ENCODE peak calls at places on chromosomes 6 and 20, in ten cellular contexts. One of them, this sample, is unnamed.

GRCh38 chr20:30594112-30594511 is 663.4 kb upstream of the DEFB115 start:
- DNase-seq in adrenal gland: no peak
- DNase-seq in CD8-positive, alpha-beta T cell: no peak
- DNase-seq in AG04450: no peak
- DNase-seq in spleen: no peak
- DNase-seq in heart left ventricle: no peak
- DNase-seq in progenitor cell of endocrine pancreas: no peak
- DNase-seq in fibroblast of the aortic adventitia: no peak
- DNase-seq in pancreas: no peak
- DNase-seq in upper lobe of right lung: no peak
- DNase-seq in this sample: no peak

GRCh38 chr6:13666194-13667105 is 45.2 kb downstream of the RANBP9 start:
- DNase-seq in adrenal gland: no peak
- DNase-seq in CD8-positive, alpha-beta T cell: no peak
- DNase-seq in AG04450: no peak
- DNase-seq in spleen: no peak
- DNase-seq in heart left ventricle: no peak
- DNase-seq in progenitor cell of endocrine pancreas: no peak
- DNase-seq in fibroblast of the aortic adventitia: peak; percentile 45
- DNase-seq in pancreas: no peak
- DNase-seq in upper lobe of right lung: no peak
- DNase-seq in this sample: no peak

GRCh38 chr6:30612213-30612612 is 4.8 kb downstream of the PPP1R10 start:
- DNase-seq in adrenal gland: no peak
- DNase-seq in CD8-positive, alpha-beta T cell: no peak
- DNase-seq in AG04450: no peak
- DNase-seq in spleen: no peak
- DNase-seq in heart left ventricle: no peak
- DNase-seq in progenitor cell of endocrine pancreas: no peak
- DNase-seq in fibroblast of the aortic adventitia: peak; percentile 60
- DNase-seq in pancreas: no peak
- DNase-seq in upper lobe of right lung: no peak
- DNase-seq in this sample: no peak

GRCh38 chr6:6494677-6495076 is 93.8 kb upstream of the LY86 start:
- DNase-seq in adrenal gland: peak; percentile 54
- DNase-seq in CD8-positive, alpha-beta T cell: no peak
- DNase-seq in AG04450: no peak
- DNase-seq in spleen: peak; percentile 84
- DNase-seq in heart left ventricle: peak; percentile 75
- DNase-seq in progenitor cell of endocrine pancreas: peak; percentile 29
- DNase-seq in fibroblast of the aortic adventitia: no peak
- DNase-seq in pancreas: no peak
- DNase-seq in upper lobe of right lung: peak; percentile 73
- DNase-seq in this sample: peak; percentile 65

GRCh38 chr20:40073535-40074111 is 615.4 kb downstream of the MAFB start:
- DNase-seq in adrenal gland: no peak
- DNase-seq in CD8-positive, alpha-beta T cell: no peak
- DNase-seq in AG04450: no peak
- DNase-seq in spleen: no peak
- DNase-seq in heart left ventricle: no peak
- DNase-seq in progenitor cell of endocrine pancreas: no peak
- DNase-seq in fibroblast of the aortic adventitia: no peak
- DNase-seq in pancreas: no peak
- DNase-seq in upper lobe of right lung: no peak
- DNase-seq in this sample: no peak

GRCh38 chr6:167797079-167797870 is 29.4 kb upstream of the AFDN start:
- DNase-seq in adrenal gland: no peak
- DNase-seq in CD8-positive, alpha-beta T cell: no peak
- DNase-seq in AG04450: no peak
- DNase-seq in spleen: peak; percentile 66
- DNase-seq in heart left ventricle: no peak
- DNase-seq in progenitor cell of endocrine pancreas: no peak
- DNase-seq in fibroblast of the aortic adventitia: no peak
- DNase-seq in pancreas: no peak
- DNase-seq in upper lobe of right lung: no peak
- DNase-seq in this sample: no peak

GRCh38 chr6:44456070-44456965 is 68.8 kb downstream of the CDC5L start:
- DNase-seq in adrenal gland: no peak
- DNase-seq in CD8-positive, alpha-beta T cell: no peak
- DNase-seq in AG04450: no peak
- DNase-seq in spleen: peak; percentile 84
- DNase-seq in heart left ventricle: no peak
- DNase-seq in progenitor cell of endocrine pancreas: no peak
- DNase-seq in fibroblast of the aortic adventitia: peak; percentile 69
- DNase-seq in pancreas: no peak
- DNase-seq in upper lobe of right lung: no peak
- DNase-seq in this sample: no peak

GRCh38 chr6:44682987-44683779 is 295.7 kb downstream of the CDC5L start:
- DNase-seq in adrenal gland: no peak
- DNase-seq in CD8-positive, alpha-beta T cell: no peak
- DNase-seq in AG04450: no peak
- DNase-seq in spleen: no peak
- DNase-seq in heart left ventricle: no peak
- DNase-seq in progenitor cell of endocrine pancreas: no peak
- DNase-seq in fibroblast of the aortic adventitia: no peak
- DNase-seq in pancreas: no peak
- DNase-seq in upper lobe of right lung: no peak
- DNase-seq in this sample: no peak

GRCh38 chr6:105786449-105786848 is 299.7 kb upstream of the PRDM1 start:
- DNase-seq in adrenal gland: no peak
- DNase-seq in CD8-positive, alpha-beta T cell: no peak
- DNase-seq in AG04450: no peak
- DNase-seq in spleen: no peak
- DNase-seq in heart left ventricle: no peak
- DNase-seq in progenitor cell of endocrine pancreas: no peak
- DNase-seq in fibroblast of the aortic adventitia: no peak
- DNase-seq in pancreas: no peak
- DNase-seq in upper lobe of right lung: no peak
- DNase-seq in this sample: no peak

GRCh38 chr20:12902992-12903391 is 105.8 kb upstream of the SPTLC3 start:
- DNase-seq in adrenal gland: no peak
- DNase-seq in CD8-positive, alpha-beta T cell: no peak
- DNase-seq in AG04450: no peak
- DNase-seq in spleen: no peak
- DNase-seq in heart left ventricle: no peak
- DNase-seq in progenitor cell of endocrine pancreas: no peak
- DNase-seq in fibroblast of the aortic adventitia: no peak
- DNase-seq in pancreas: no peak
- DNase-seq in upper lobe of right lung: no peak
- DNase-seq in this sample: no peak

GRCh38 chr6:3206339-3207015 is 21.0 kb downstream of the TUBB2B start:
- DNase-seq in adrenal gland: no peak
- DNase-seq in CD8-positive, alpha-beta T cell: no peak
- DNase-seq in AG04450: no peak
- DNase-seq in spleen: no peak
- DNase-seq in heart left ventricle: no peak
- DNase-seq in progenitor cell of endocrine pancreas: no peak
- DNase-seq in fibroblast of the aortic adventitia: no peak
- DNase-seq in pancreas: no peak
- DNase-seq in upper lobe of right lung: no peak
- DNase-seq in this sample: no peak
- TF ChIP-seq CTCF in adrenal gland: no peak
- TF ChIP-seq CTCF in CD8-positive, alpha-beta T cell: no peak
- TF ChIP-seq CTCF in AG04450: no peak
- TF ChIP-seq CTCF in spleen: no peak
- TF ChIP-seq CTCF in heart left ventricle: no peak
- TF ChIP-seq CTCF in progenitor cell of endocrine pancreas: no peak
- TF ChIP-seq CTCF in fibroblast of the aortic adventitia: no peak
- TF ChIP-seq CTCF in pancreas: no peak
- TF ChIP-seq CTCF in upper lobe of right lung: no peak
- TF ChIP-seq CTCF in this sample: no peak

GRCh38 chr6:39003072-39003471 is 45.5 kb upstream of the GLP1R start:
- DNase-seq in adrenal gland: no peak
- DNase-seq in CD8-positive, alpha-beta T cell: no peak
- DNase-seq in AG04450: no peak
- DNase-seq in spleen: no peak
- DNase-seq in heart left ventricle: no peak
- DNase-seq in progenitor cell of endocrine pancreas: no peak
- DNase-seq in fibroblast of the aortic adventitia: no peak
- DNase-seq in pancreas: no peak
- DNase-seq in upper lobe of right lung: no peak
- DNase-seq in this sample: no peak
- TF ChIP-seq CTCF in adrenal gland: no peak
- TF ChIP-seq CTCF in CD8-positive, alpha-beta T cell: no peak
- TF ChIP-seq CTCF in AG04450: no peak
- TF ChIP-seq CTCF in spleen: no peak
- TF ChIP-seq CTCF in heart left ventricle: no peak
- TF ChIP-seq CTCF in progenitor cell of endocrine pancreas: peak; percentile 43
- TF ChIP-seq CTCF in fibroblast of the aortic adventitia: peak; percentile 18
- TF ChIP-seq CTCF in pancreas: no peak
- TF ChIP-seq CTCF in upper lobe of right lung: no peak
- TF ChIP-seq CTCF in this sample: no peak

GRCh38 chr6:137473651-137474050 is 20.5 kb downstream of the OLIG3 start:
- DNase-seq in adrenal gland: no peak
- DNase-seq in CD8-positive, alpha-beta T cell: no peak
- DNase-seq in AG04450: no peak
- DNase-seq in spleen: no peak
- DNase-seq in heart left ventricle: no peak
- DNase-seq in progenitor cell of endocrine pancreas: no peak
- DNase-seq in fibroblast of the aortic adventitia: no peak
- DNase-seq in pancreas: no peak
- DNase-seq in upper lobe of right lung: no peak
- DNase-seq in this sample: no peak

GRCh38 chr6:137471497-137471896 is 22.7 kb downstream of the OLIG3 start:
- DNase-seq in adrenal gland: no peak
- DNase-seq in CD8-positive, alpha-beta T cell: no peak
- DNase-seq in AG04450: no peak
- DNase-seq in spleen: no peak
- DNase-seq in heart left ventricle: no peak
- DNase-seq in progenitor cell of endocrine pancreas: no peak
- DNase-seq in fibroblast of the aortic adventitia: no peak
- DNase-seq in pancreas: no peak
- DNase-seq in upper lobe of right lung: no peak
- DNase-seq in this sample: no peak

GRCh38 chr6:137472738-137473137 is 21.5 kb downstream of the OLIG3 start:
- DNase-seq in adrenal gland: no peak
- DNase-seq in CD8-positive, alpha-beta T cell: no peak
- DNase-seq in AG04450: no peak
- DNase-seq in spleen: no peak
- DNase-seq in heart left ventricle: no peak
- DNase-seq in progenitor cell of endocrine pancreas: no peak
- DNase-seq in fibroblast of the aortic adventitia: no peak
- DNase-seq in pancreas: no peak
- DNase-seq in upper lobe of right lung: no peak
- DNase-seq in this sample: no peak

GRCh38 chr6:137471951-137472350 is 22.2 kb downstream of the OLIG3 start:
- DNase-seq in adrenal gland: no peak
- DNase-seq in CD8-positive, alpha-beta T cell: no peak
- DNase-seq in AG04450: no peak
- DNase-seq in spleen: no peak
- DNase-seq in heart left ventricle: no peak
- DNase-seq in progenitor cell of endocrine pancreas: no peak
- DNase-seq in fibroblast of the aortic adventitia: no peak
- DNase-seq in pancreas: no peak
- DNase-seq in upper lobe of right lung: no peak
- DNase-seq in this sample: no peak

GRCh38 chr6:137475103-137475502 is 19.1 kb downstream of the OLIG3 start:
- DNase-seq in adrenal gland: no peak
- DNase-seq in CD8-positive, alpha-beta T cell: no peak
- DNase-seq in AG04450: no peak
- DNase-seq in spleen: no peak
- DNase-seq in heart left ventricle: no peak
- DNase-seq in progenitor cell of endocrine pancreas: no peak
- DNase-seq in fibroblast of the aortic adventitia: no peak
- DNase-seq in pancreas: no peak
- DNase-seq in upper lobe of right lung: no peak
- DNase-seq in this sample: no peak
- TF ChIP-seq CTCF in adrenal gland: no peak
- TF ChIP-seq CTCF in CD8-positive, alpha-beta T cell: no peak
- TF ChIP-seq CTCF in AG04450: no peak
- TF ChIP-seq CTCF in spleen: no peak
- TF ChIP-seq CTCF in heart left ventricle: no peak
- TF ChIP-seq CTCF in progenitor cell of endocrine pancreas: peak; percentile 32
- TF ChIP-seq CTCF in fibroblast of the aortic adventitia: no peak
- TF ChIP-seq CTCF in pancreas: no peak
- TF ChIP-seq CTCF in upper lobe of right lung: no peak
- TF ChIP-seq CTCF in this sample: peak; percentile 29

DNA sequence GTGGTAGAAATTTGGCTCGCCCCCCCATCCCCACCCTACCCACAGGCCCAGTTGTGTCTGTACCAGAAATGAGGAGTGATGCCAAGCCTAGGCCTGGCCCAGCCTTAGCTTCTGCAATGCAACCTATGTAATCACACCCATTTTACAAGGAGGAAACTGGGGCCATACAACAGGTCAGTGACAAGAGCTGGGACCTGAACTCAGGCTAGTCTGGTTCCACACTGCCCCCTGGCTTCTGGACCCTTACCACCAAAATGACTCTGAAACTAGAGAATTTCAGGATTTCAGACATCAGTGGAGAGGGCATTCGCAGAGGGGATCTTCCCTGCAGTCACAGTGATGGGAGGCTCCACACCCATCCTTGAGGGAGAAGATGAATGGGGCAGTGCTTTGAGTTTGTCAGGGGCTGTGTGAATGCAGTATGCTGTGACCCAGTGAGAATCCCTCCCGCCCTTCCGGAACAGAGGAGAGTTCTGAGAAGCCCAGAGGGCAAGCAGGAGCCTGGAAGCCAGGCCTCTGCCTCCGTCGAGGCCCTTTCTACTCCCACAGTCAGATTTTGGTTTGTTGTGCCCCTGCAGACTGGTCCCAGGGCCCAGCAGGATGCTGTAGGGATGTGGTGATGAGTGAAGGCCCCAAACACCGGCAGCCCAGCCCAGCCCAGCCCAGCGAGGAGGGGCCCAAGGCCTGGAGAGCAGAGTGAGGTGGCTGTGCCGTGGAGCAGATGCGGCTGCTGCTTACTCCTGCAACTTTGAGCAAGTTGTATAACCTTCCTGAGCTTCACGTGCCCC is 48.1 kb upstream of the MYL9 start:
- DNase-seq in adrenal gland: no peak
- DNase-seq in CD8-positive, alpha-beta T cell: no peak
- DNase-seq in AG04450: no peak
- DNase-seq in spleen: no peak
- DNase-seq in heart left ventricle: no peak
- DNase-seq in progenitor cell of endocrine pancreas: no peak
- DNase-seq in fibroblast of the aortic adventitia: no peak
- DNase-seq in pancreas: no peak
- DNase-seq in upper lobe of right lung: no peak
- DNase-seq in this sample: no peak
- TF ChIP-seq CTCF in adrenal gland: no peak
- TF ChIP-seq CTCF in CD8-positive, alpha-beta T cell: no peak
- TF ChIP-seq CTCF in AG04450: peak; percentile 27
- TF ChIP-seq CTCF in spleen: peak; percentile 40
- TF ChIP-seq CTCF in heart left ventricle: peak; percentile 33
- TF ChIP-seq CTCF in progenitor cell of endocrine pancreas: peak; percentile 35
- TF ChIP-seq CTCF in fibroblast of the aortic adventitia: peak; percentile 29
- TF ChIP-seq CTCF in pancreas: peak; percentile 16
- TF ChIP-seq CTCF in upper lobe of right lung: peak; percentile 36
- TF ChIP-seq CTCF in this sample: no peak

This sample was measured in CD14-positive monocyte.